ENCODE peak calls at places on chromosome 7, in nine cellular contexts. One of them, this sample, is unnamed.

GRCh38 chr7:91846436-91846835 is 34.1 kb downstream of the MTERF1 start:
- DNase-seq in AG04450: no peak
- DNase-seq in ELR: no peak
- DNase-seq in T-helper 1 cell: no peak
- DNase-seq in HEK293T: no peak
- DNase-seq in HFFc6: peak
- DNase-seq in CD8-positive, alpha-beta T cell: no peak
- DNase-seq in stimulated activated CD4-positive, alpha-beta T cell treated with anti-CD3 and anti-CD28 coated beads, Interleukin-12 subunit alpha, Interleukin-12 subunit beta, amount 100 ng/mL, for 4 hours: no peak
- DNase-seq in tibial artery: no peak
- DNase-seq in this sample: no peak

GRCh38 chr7:116548506-116548905 is 23.7 kb downstream of the CAV1 start:
- DNase-seq in AG04450: no peak
- DNase-seq in ELR: no peak
- DNase-seq in T-helper 1 cell: no peak
- DNase-seq in HEK293T: no peak
- DNase-seq in HFFc6: no peak
- DNase-seq in CD8-positive, alpha-beta T cell: no peak
- DNase-seq in stimulated activated CD4-positive, alpha-beta T cell treated with anti-CD3 and anti-CD28 coated beads, Interleukin-12 subunit alpha, Interleukin-12 subunit beta, amount 100 ng/mL, for 4 hours: no peak
- DNase-seq in tibial artery: no peak
- DNase-seq in this sample: no peak

GRCh38 chr7:150850273-150850672 is 2.0 kb upstream of the AOC1 start:
- DNase-seq in AG04450: no peak
- DNase-seq in ELR: no peak
- DNase-seq in T-helper 1 cell: no peak
- DNase-seq in HEK293T: no peak
- DNase-seq in HFFc6: no peak
- DNase-seq in CD8-positive, alpha-beta T cell: no peak
- DNase-seq in stimulated activated CD4-positive, alpha-beta T cell treated with anti-CD3 and anti-CD28 coated beads, Interleukin-12 subunit alpha, Interleukin-12 subunit beta, amount 100 ng/mL, for 4 hours: no peak
- DNase-seq in tibial artery: no peak
- DNase-seq in this sample: no peak

GRCh38 chr7:13702261-13702660 is 287.2 kb downstream of the ETV1 start:
- DNase-seq in AG04450: no peak
- DNase-seq in ELR: no peak
- DNase-seq in T-helper 1 cell: no peak
- DNase-seq in HEK293T: no peak
- DNase-seq in HFFc6: no peak
- DNase-seq in CD8-positive, alpha-beta T cell: no peak
- DNase-seq in stimulated activated CD4-positive, alpha-beta T cell treated with anti-CD3 and anti-CD28 coated beads, Interleukin-12 subunit alpha, Interleukin-12 subunit beta, amount 100 ng/mL, for 4 hours: no peak
- DNase-seq in tibial artery: no peak
- DNase-seq in this sample: no peak

GRCh38 chr7:17849504-17849903 is 90.8 kb downstream of the SNX13 start:
- DNase-seq in AG04450: peak
- DNase-seq in ELR: peak
- DNase-seq in T-helper 1 cell: no peak
- DNase-seq in HEK293T: no peak
- DNase-seq in HFFc6: peak
- DNase-seq in CD8-positive, alpha-beta T cell: no peak
- DNase-seq in stimulated activated CD4-positive, alpha-beta T cell treated with anti-CD3 and anti-CD28 coated beads, Interleukin-12 subunit alpha, Interleukin-12 subunit beta, amount 100 ng/mL, for 4 hours: no peak
- DNase-seq in tibial artery: no peak
- DNase-seq in this sample: no peak

GRCh38 chr7:27921081-27921836 is 181.3 kb downstream of the TAX1BP1 start:
- DNase-seq in AG04450: peak
- DNase-seq in ELR: peak
- DNase-seq in T-helper 1 cell: no peak
- DNase-seq in HEK293T: peak
- DNase-seq in HFFc6: peak
- DNase-seq in CD8-positive, alpha-beta T cell: no peak
- DNase-seq in stimulated activated CD4-positive, alpha-beta T cell treated with anti-CD3 and anti-CD28 coated beads, Interleukin-12 subunit alpha, Interleukin-12 subunit beta, amount 100 ng/mL, for 4 hours: no peak
- DNase-seq in tibial artery: no peak
- DNase-seq in this sample: no peak

GRCh38 chr7:114761973-114762372 is 159.9 kb upstream of the MDFIC start:
- DNase-seq in AG04450: no peak
- DNase-seq in ELR: no peak
- DNase-seq in T-helper 1 cell: no peak
- DNase-seq in HEK293T: no peak
- DNase-seq in HFFc6: no peak
- DNase-seq in CD8-positive, alpha-beta T cell: no peak
- DNase-seq in stimulated activated CD4-positive, alpha-beta T cell treated with anti-CD3 and anti-CD28 coated beads, Interleukin-12 subunit alpha, Interleukin-12 subunit beta, amount 100 ng/mL, for 4 hours: no peak
- DNase-seq in tibial artery: no peak
- DNase-seq in this sample: no peak

GRCh38 chr7:140601566-140602174 is 38.9 kb downstream of the DENND2A start:
- DNase-seq in AG04450: no peak
- DNase-seq in ELR: no peak
- DNase-seq in T-helper 1 cell: no peak
- DNase-seq in HEK293T: no peak
- DNase-seq in HFFc6: no peak
- DNase-seq in CD8-positive, alpha-beta T cell: no peak
- DNase-seq in stimulated activated CD4-positive, alpha-beta T cell treated with anti-CD3 and anti-CD28 coated beads, Interleukin-12 subunit alpha, Interleukin-12 subunit beta, amount 100 ng/mL, for 4 hours: no peak
- DNase-seq in tibial artery: no peak
- DNase-seq in this sample: no peak

GRCh38 chr7:66142996-66143395 is 28.3 kb downstream of the CRCP start:
- DNase-seq in AG04450: no peak
- DNase-seq in ELR: no peak
- DNase-seq in T-helper 1 cell: no peak
- DNase-seq in HEK293T: no peak
- DNase-seq in HFFc6: no peak
- DNase-seq in CD8-positive, alpha-beta T cell: no peak
- DNase-seq in stimulated activated CD4-positive, alpha-beta T cell treated with anti-CD3 and anti-CD28 coated beads, Interleukin-12 subunit alpha, Interleukin-12 subunit beta, amount 100 ng/mL, for 4 hours: no peak
- DNase-seq in tibial artery: no peak
- DNase-seq in this sample: no peak

This sample was measured in GM12892.